ENCODE peak calls at places on chromosomes 13 and 19, in ten cellular contexts. V is breast epithelium; A is pons; Q is AG09309; H is memory B cell; J is NCI-H1694; N is effector CD4-positive, alpha-beta T cell; M is CD4-positive, alpha-beta memory T cell; W is EL; Y is NCI-H748 treated with DMSO at 0.1 percent for 48 hours. D is an unnamed sample.

GRCh38 chr19:33690461-33691427 is 69.0 kb downstream of the CHST8 start:
- DNase-seq in V (no peak), A (no peak), Q (no peak), H (no peak), J (no peak), N (no peak), M (no peak), W (no peak), Y (no peak), D (no peak)

GRCh38 chr13:49996166-49996915 is 501 bp upstream of the TRIM13 start:
- DNase-seq in V (peak; percentile 86), A (peak; percentile 86), Q (peak; percentile 61), H (peak; percentile 72), J (peak; percentile 47), N (peak; percentile 80), M (peak; percentile 84), W (peak; percentile 90), Y (peak; percentile 64), D (peak; percentile 87)

GRCh38 chr13:51590966-51591627 is 6.8 kb downstream of the WDFY2 start:
- DNase-seq in V (no peak), A (peak; percentile 44), Q (peak; percentile 96), H (no peak), J (no peak), N (no peak), M (no peak), W (peak; percentile 96), Y (no peak), D (no peak)

GRCh38 chr13:74990992-74991391 is 491.0 kb downstream of the TBC1D4 start:
- DNase-seq in V (no peak), A (no peak), Q (no peak), H (no peak), J (no peak), N (no peak), M (no peak), W (no peak), Y (no peak), D (no peak)

GRCh38 chr13:32731576-32731975 is 145.3 kb downstream of the PDS5B start:
- DNase-seq in V (no peak), A (no peak), Q (no peak), H (no peak), J (no peak), N (no peak), M (no peak), W (peak; percentile 5), Y (no peak), D (no peak)

GRCh38 chr13:74026753-74027152 is 107.5 kb downstream of the KLF12 start:
- DNase-seq in V (no peak), A (peak; percentile 26), Q (no peak), H (peak; percentile 48), J (no peak), N (peak; percentile 62), M (peak; percentile 68), W (peak; percentile 32), Y (no peak), D (no peak)

GRCh38 chr13:104099750-104100149 is 1033.5 kb upstream of the SLC10A2 start:
- DNase-seq in V (no peak), A (no peak), Q (no peak), H (no peak), J (no peak), N (no peak), M (no peak), W (no peak), Y (no peak), D (no peak)

GRCh38 chr13:50026788-50027473 is 11.7 kb downstream of the KCNRG start:
- DNase-seq in V (no peak), A (no peak), Q (no peak), H (no peak), J (no peak), N (no peak), M (no peak), W (no peak), Y (no peak), D (no peak)

GRCh38 chr13:102580552-102581169 is 16.1 kb upstream of the TPP2 start:
- DNase-seq in V (no peak), A (peak; percentile 87), Q (peak; percentile 45), H (peak; percentile 49), J (peak; percentile 84), N (peak; percentile 34), M (peak; percentile 57), W (peak; percentile 63), Y (peak; percentile 69), D (peak; percentile 82)

GRCh38 chr19:7145494-7145893 is 76.0 kb downstream of the ZNF557 start:
- DNase-seq in V (no peak), A (no peak), Q (no peak), H (no peak), J (no peak), N (no peak), M (no peak), W (no peak), Y (no peak), D (no peak)

GRCh38 chr13:94123543-94123942 is 355.9 kb downstream of the DCT start:
- DNase-seq in V (no peak), A (no peak), Q (no peak), H (no peak), J (no peak), N (no peak), M (no peak), W (no peak), Y (no peak), D (no peak)

GRCh38 chr13:113142876-113143275 is 15.6 kb upstream of the PROZ start:
- DNase-seq in V (no peak), A (no peak), Q (no peak), H (no peak), J (no peak), N (no peak), M (no peak), W (no peak), Y (no peak), D (no peak)

GRCh38 chr19:54252845-54253244 is 4.2 kb downstream of the LILRB5 start:
- DNase-seq in V (no peak), A (no peak), Q (no peak), H (no peak), J (no peak), N (no peak), M (no peak), W (no peak), Y (no peak), D (no peak)

GRCh38 chr13:36710396-36710795 is 36.6 kb downstream of the SERTM1 start:
- DNase-seq in V (no peak), A (no peak), Q (no peak), H (no peak), J (no peak), N (no peak), M (no peak), W (no peak), Y (no peak), D (no peak)

GRCh38 chr13:45166858-45167257 is 34.0 kb downstream of the KCTD4 start:
- DNase-seq in V (no peak), A (no peak), Q (no peak), H (no peak), J (no peak), N (no peak), M (no peak), W (no peak), Y (no peak), D (no peak)

GRCh38 chr13:49213539-49213938 is 6.6 kb upstream of the MLNR start:
- DNase-seq in V (no peak), A (no peak), Q (no peak), H (no peak), J (no peak), N (no peak), M (no peak), W (no peak), Y (no peak), D (no peak)

GRCh38 chr13:98240131-98240530 is 63.1 kb upstream of the RNF113B start:
- DNase-seq in V (no peak), A (no peak), Q (no peak), H (no peak), J (no peak), N (no peak), M (no peak), W (no peak), Y (no peak), D (no peak)

GRCh38 chr19:31127132-31127967 is 221.9 kb downstream of the TSHZ3 start:
- DNase-seq in V (no peak), A (no peak), Q (peak; percentile 90), H (no peak), J (no peak), N (no peak), M (no peak), W (peak; percentile 96), Y (no peak), D (peak; percentile 74)

GRCh38 chr13:87923713-87924112 is 252.5 kb downstream of the SLITRK5 start:
- DNase-seq in V (no peak), A (no peak), Q (no peak), H (no peak), J (no peak), N (no peak), M (no peak), W (no peak), Y (peak; percentile 8), D (no peak)

GRCh38 chr19:45638930-45639729 is at the start of gene EML2:
- DNase-seq in V (no peak), A (no peak), Q (no peak), H (peak; percentile 30), J (peak; percentile 37), N (peak; percentile 29), M (peak; percentile 33), W (peak; percentile 51), Y (peak; percentile 40), D (no peak)

GRCh38 chr19:33404916-33405315 is 31.4 kb downstream of the CEBPG start:
- DNase-seq in V (no peak), A (no peak), Q (no peak), H (no peak), J (no peak), N (no peak), M (no peak), W (no peak), Y (no peak), D (no peak)